ENCODE peak calls at places on chromosomes 6 and 20, in five cellular contexts. G, Y, E, B and V are unnamed samples.

GRCh38 chr20:10297684-10298240 is 79.1 kb downstream of the SNAP25 start:
- DNase-seq in B (no peak), G (no peak), Y (peak), E (no peak), V (no peak)

GRCh38 chr20:44026932-44027685 is 112.5 kb downstream of the TOX2 start:
- DNase-seq in Y (no peak), E (no peak), B (no peak), G (no peak), V (no peak)

GRCh38 chr6:108798672-108799355 is 49.4 kb upstream of the ARMC2 start:
- DNase-seq in G (peak), E (peak), B (no peak), Y (no peak), V (peak)

GRCh38 chr6:29653452-29654038 is 3.3 kb upstream of the MOG start:
- DNase-seq in G (peak), B (no peak), E (no peak), Y (no peak), V (peak)

GRCh38 chr20:25580711-25581110 is 4.6 kb downstream of the NINL start:
- DNase-seq in E (no peak), Y (no peak), G (no peak), B (no peak), V (no peak)

GRCh38 chr20:54624701-54625472 is 149.5 kb downstream of the DOK5 start:
- DNase-seq in Y (no peak), E (no peak), G (no peak), B (peak), V (peak)

GRCh38 chr20:63944078-63944941 is 11.9 kb downstream of the UCKL1 start:
- DNase-seq in B (no peak), Y (no peak), G (no peak), E (no peak), V (no peak)

GRCh38 chr6:105839266-105839665 is 246.9 kb upstream of the PRDM1 start:
- DNase-seq in B (no peak), Y (no peak), G (no peak), E (no peak), V (no peak)

GRCh38 chr6:53818845-53819609 is 24.2 kb downstream of the LRRC1 start:
- DNase-seq in G (no peak), B (no peak), Y (no peak), E (no peak), V (no peak)

GRCh38 chr6:56821005-56821432 is 133.9 kb upstream of the BEND6 start:
- DNase-seq in B (no peak), Y (no peak), G (no peak), E (no peak), V (no peak)

GRCh38 chr20:52859156-52859887 is 112.8 kb upstream of the TSHZ2 start:
- DNase-seq in B (no peak), Y (peak), G (no peak), E (no peak), V (peak)

GRCh38 chr6:149313070-149313469 is 4.4 kb upstream of the TAB2 start:
- DNase-seq in B (no peak), E (no peak), G (no peak), Y (no peak), V (no peak)

GRCh38 chr20:59458645-59459044 is 145.7 kb upstream of the PHACTR3 start:
- DNase-seq in G (no peak), Y (no peak), B (no peak), E (no peak), V (no peak)

GRCh38 chr6:2794171-2794730 is 29.1 kb downstream of the WRNIP1 start:
- DNase-seq in G (no peak), B (no peak), Y (peak), E (no peak), V (no peak)

GRCh38 chr6:84758486-84758885 is 5.9 kb downstream of the TBX18 start:
- DNase-seq in Y (no peak), B (no peak), E (no peak), G (no peak), V (no peak)

GRCh38 chr6:5878792-5879191 is 127.9 kb downstream of the NRN1 start:
- DNase-seq in B (no peak), E (no peak), G (no peak), Y (no peak), V (no peak)

GRCh38 chr6:88843040-88843439 is 120.4 kb downstream of the RNGTT start:
- DNase-seq in B (no peak), G (no peak), E (no peak), Y (no peak), V (no peak)

GRCh38 chr20:23308908-23309307 is 41.7 kb upstream of the NXT1 start:
- DNase-seq in E (no peak), Y (no peak), B (no peak), G (no peak), V (no peak)